ENCODE peak calls at places on chromosomes 3 and 15, in six cellular contexts. One of them, this sample, is unnamed. For H3K4me1, the result is how much of the 10 kb centered on the place peaks cover.

GRCh38 chr3:160477750-160478149 is 28.2 kb upstream of the TRIM59 start:
- DNase-seq in GM23338: no peak
- DNase-seq in tibial artery: no peak
- DNase-seq in heart left ventricle: no peak
- DNase-seq in Peyer's patch: no peak
- DNase-seq in sigmoid colon: no peak
- DNase-seq in this sample: no peak

GRCh38 chr3:188390347-188390718 is 236.4 kb downstream of the LPP start:
- DNase-seq in sigmoid colon: no peak
- DNase-seq in heart left ventricle: no peak
- DNase-seq in Peyer's patch: no peak
- DNase-seq in GM23338: no peak
- DNase-seq in tibial artery: peak
- DNase-seq in this sample: peak

GRCh38 chr15:92648190-92648875 is 7.2 kb downstream of the FAM174B start:
- DNase-seq in heart left ventricle: no peak
- DNase-seq in tibial artery: no peak
- DNase-seq in sigmoid colon: no peak
- DNase-seq in Peyer's patch: no peak
- DNase-seq in GM23338: no peak
- DNase-seq in this sample: no peak

GRCh38 chr3:130607553-130608154 is 90.7 kb downstream of the COL6A6 start:
- DNase-seq in sigmoid colon: no peak
- DNase-seq in Peyer's patch: no peak
- DNase-seq in heart left ventricle: no peak
- DNase-seq in tibial artery: no peak
- DNase-seq in GM23338: no peak
- DNase-seq in this sample: no peak

GRCh38 chr3:13703071-13703470 is 154.1 kb downstream of the FBLN2 start:
- DNase-seq in tibial artery: peak
- DNase-seq in Peyer's patch: peak
- DNase-seq in sigmoid colon: peak
- DNase-seq in GM23338: no peak
- DNase-seq in heart left ventricle: no peak
- DNase-seq in this sample: no peak

GRCh38 chr3:157282261-157283191 is 122.6 kb upstream of the CCNL1 start:
- DNase-seq in heart left ventricle: no peak
- DNase-seq in GM23338: no peak
- DNase-seq in tibial artery: peak
- DNase-seq in Peyer's patch: peak
- DNase-seq in sigmoid colon: peak
- DNase-seq in this sample: peak

GRCh38 chr15:65421360-65422215 is 1.2 kb downstream of the IGDCC4 start:
- DNase-seq in heart left ventricle: peak
- DNase-seq in GM23338: peak
- DNase-seq in sigmoid colon: peak
- DNase-seq in Peyer's patch: no peak
- DNase-seq in tibial artery: peak
- DNase-seq in this sample: peak

GRCh38 chr3:40097507-40098117 is 211.9 kb upstream of the EIF1B start:
- DNase-seq in Peyer's patch: no peak
- DNase-seq in heart left ventricle: no peak
- DNase-seq in sigmoid colon: no peak
- DNase-seq in GM23338: no peak
- DNase-seq in tibial artery: no peak
- DNase-seq in this sample: no peak

GRCh38 chr3:100277255-100277800 is 16.5 kb downstream of the TBC1D23 start:
- DNase-seq in heart left ventricle: no peak
- DNase-seq in tibial artery: no peak
- DNase-seq in GM23338: no peak
- DNase-seq in sigmoid colon: no peak
- DNase-seq in Peyer's patch: no peak
- DNase-seq in this sample: no peak

GRCh38 chr3:195001961-195002861 is 268.7 kb downstream of the XXYLT1 start:
- DNase-seq in tibial artery: peak
- DNase-seq in Peyer's patch: peak
- DNase-seq in sigmoid colon: no peak
- DNase-seq in GM23338: peak
- DNase-seq in heart left ventricle: peak
- DNase-seq in this sample: peak

GRCh38 chr3:81749285-81749684 is 12.2 kb downstream of the GBE1 start:
- DNase-seq in tibial artery: no peak
- DNase-seq in GM23338: peak
- DNase-seq in Peyer's patch: no peak
- DNase-seq in heart left ventricle: no peak
- DNase-seq in sigmoid colon: no peak
- DNase-seq in this sample: no peak

GRCh38 chr3:62007036-62007435 is 366.3 kb downstream of the FEZF2 start:
- DNase-seq in GM23338: no peak
- DNase-seq in sigmoid colon: no peak
- DNase-seq in heart left ventricle: no peak
- DNase-seq in Peyer's patch: no peak
- DNase-seq in tibial artery: no peak
- DNase-seq in this sample: no peak

GRCh38 chr15:40381818-40382529 is 547 bp upstream of the KNSTRN start:
- DNase-seq in sigmoid colon: no peak
- DNase-seq in GM23338: no peak
- DNase-seq in Peyer's patch: no peak
- DNase-seq in heart left ventricle: no peak
- DNase-seq in tibial artery: no peak
- DNase-seq in this sample: no peak
- H3K4me1 ChIP-seq in sigmoid colon: under half
- H3K4me1 ChIP-seq in GM23338: under half
- H3K4me1 ChIP-seq in Peyer's patch: under half
- H3K4me1 ChIP-seq in heart left ventricle: under half
- H3K4me1 ChIP-seq in tibial artery: under half
- H3K4me1 ChIP-seq in this sample: under half

GRCh38 chr15:41917767-41918430 is 24.0 kb upstream of the SPTBN5 start:
- DNase-seq in GM23338: no peak
- DNase-seq in heart left ventricle: no peak
- DNase-seq in sigmoid colon: no peak
- DNase-seq in Peyer's patch: peak
- DNase-seq in tibial artery: peak
- DNase-seq in this sample: peak
- H3K4me1 ChIP-seq in GM23338: under half
- H3K4me1 ChIP-seq in heart left ventricle: half or more
- H3K4me1 ChIP-seq in sigmoid colon: under half
- H3K4me1 ChIP-seq in Peyer's patch: under half
- H3K4me1 ChIP-seq in tibial artery: under half
- H3K4me1 ChIP-seq in this sample: half or more

DNA sequence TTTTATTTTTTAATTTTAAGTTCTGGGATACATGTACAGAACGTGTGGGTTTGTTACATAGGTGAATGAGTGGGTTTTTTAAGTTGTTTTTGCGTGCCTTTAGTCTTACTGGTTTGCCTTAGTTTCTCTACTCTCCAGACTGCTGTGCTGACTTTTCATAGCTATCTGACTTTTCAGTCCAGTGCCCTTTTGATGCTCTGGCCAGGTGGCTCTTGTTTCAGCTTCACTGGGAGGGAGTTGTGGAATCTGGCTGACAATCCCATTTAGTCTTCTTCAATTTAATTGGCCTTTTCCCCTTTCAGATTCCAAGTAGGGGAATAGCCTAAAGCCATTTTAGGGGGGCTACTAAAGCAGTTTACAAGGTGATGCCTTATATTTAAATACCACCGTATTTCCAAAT is 30.1 kb downstream of the FNDC3B start:
- DNase-seq in tibial artery: no peak
- DNase-seq in heart left ventricle: no peak
- DNase-seq in GM23338: peak
- DNase-seq in sigmoid colon: no peak
- DNase-seq in Peyer's patch: no peak
- DNase-seq in this sample: no peak
- H3K4me1 ChIP-seq in tibial artery: under half
- H3K4me1 ChIP-seq in heart left ventricle: under half
- H3K4me1 ChIP-seq in GM23338: half or more
- H3K4me1 ChIP-seq in sigmoid colon: half or more
- H3K4me1 ChIP-seq in Peyer's patch: under half
- H3K4me1 ChIP-seq in this sample: half or more

DNA sequence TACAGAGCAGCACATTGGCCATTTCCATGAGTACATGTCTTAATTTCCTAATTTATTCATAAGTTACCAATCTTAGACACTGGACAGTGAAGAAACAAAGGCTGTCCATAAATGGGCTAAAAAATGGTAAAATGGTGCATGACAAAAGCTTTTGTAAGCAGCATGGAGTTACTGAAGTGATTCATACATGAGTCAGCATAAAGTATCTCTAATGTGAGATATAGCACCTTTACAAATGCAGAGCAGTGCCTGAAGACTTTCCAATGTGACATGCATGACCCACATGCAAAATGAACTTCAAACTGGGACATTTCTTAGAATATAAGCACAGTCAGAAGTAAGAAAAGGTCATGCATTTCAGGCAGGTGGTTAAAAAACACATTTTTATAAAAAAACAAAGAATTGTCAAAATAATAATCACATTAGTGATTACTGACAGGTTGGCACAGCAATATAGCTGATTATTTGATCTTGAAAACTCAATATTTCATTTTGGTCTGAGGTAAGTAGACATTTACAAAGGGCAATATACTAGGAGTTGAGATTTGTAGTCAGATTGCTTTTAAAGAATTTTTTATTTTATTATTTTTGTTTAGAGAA is 299.3 kb downstream of the PLCL2 start:
- DNase-seq in heart left ventricle: no peak
- DNase-seq in sigmoid colon: no peak
- DNase-seq in Peyer's patch: no peak
- DNase-seq in GM23338: no peak
- DNase-seq in tibial artery: no peak
- DNase-seq in this sample: no peak
- H3K4me1 ChIP-seq in heart left ventricle: under half
- H3K4me1 ChIP-seq in sigmoid colon: under half
- H3K4me1 ChIP-seq in Peyer's patch: under half
- H3K4me1 ChIP-seq in GM23338: under half
- H3K4me1 ChIP-seq in tibial artery: under half
- H3K4me1 ChIP-seq in this sample: under half

This sample was measured in psoas muscle.